ENCODE peak calls at places on chromosome 18, in nine cellular contexts. J, X, L, Q, W, B, U, Z and N are unnamed samples. For H3K9me3, the result is how much of the 10 kb centered on the place peaks cover.

GRCh38 chr18:37156330-37156942 is 327.5 kb downstream of the KIAA1328 start:
- DNase-seq in Q (no peak), L (no peak), B (no peak), X (no peak), J (no peak), Z (no peak), W (no peak), U (no peak), N (no peak)

GRCh38 chr18:3832211-3832610 is 382.2 kb downstream of the TGIF1 start:
- DNase-seq in B (no peak), L (no peak), Q (no peak), X (no peak), Z (no peak), J (no peak), W (no peak), U (no peak), N (no peak)

GRCh38 chr18:36580266-36580665 is 248.5 kb downstream of the TPGS2 start:
- DNase-seq in B (no peak), J (peak), Q (no peak), Z (no peak), X (peak), W (peak), U (no peak), L (no peak), N (no peak)

GRCh38 chr18:10604178-10604577 is 78.4 kb downstream of the NAPG start:
- DNase-seq in U (no peak), B (no peak), L (no peak), W (no peak), X (no peak), Q (no peak), J (no peak), Z (no peak), N (no peak)

GRCh38 chr18:62716679-62717058 is 1.3 kb downstream of the PHLPP1 start:
- DNase-seq in X (peak), Z (peak), B (no peak), U (peak), W (peak), L (peak), Q (peak), J (peak), N (peak)

GRCh38 chr18:29147944-29148343 is 971.0 kb upstream of the CDH2 start:
- DNase-seq in X (no peak), J (peak), Z (no peak), U (no peak), L (no peak), W (no peak), B (no peak), Q (no peak), N (peak)

GRCh38 chr18:66951750-66952149 is 347.9 kb upstream of the CDH19 start:
- DNase-seq in W (no peak), Q (no peak), L (no peak), J (no peak), B (no peak), Z (no peak), U (no peak), X (no peak), N (no peak)

GRCh38 chr18:6960656-6961055 is 156.9 kb downstream of the LAMA1 start:
- DNase-seq in J (peak), L (no peak), W (no peak), Z (no peak), U (no peak), Q (no peak), B (no peak), X (no peak), N (no peak)

GRCh38 chr18:79819951-79820351 is 22.2 kb downstream of the KCNG2 start:
- DNase-seq in Q (no peak), U (no peak), B (peak), Z (no peak), X (no peak), L (peak), W (peak), J (no peak), N (peak)

GRCh38 chr18:49955263-49955662 is 141.9 kb upstream of the ACAA2 start:
- DNase-seq in B (no peak), Q (no peak), Z (no peak), U (no peak), X (no peak), L (no peak), J (no peak), W (no peak), N (no peak)

GRCh38 chr18:49948975-49949374 is 135.6 kb upstream of the ACAA2 start:
- DNase-seq in B (no peak), Q (no peak), L (no peak), J (no peak), W (no peak), X (no peak), Z (no peak), U (no peak), N (no peak)

GRCh38 chr18:49959176-49959575 is 145.8 kb upstream of the ACAA2 start:
- DNase-seq in Q (no peak), Z (no peak), J (no peak), L (no peak), W (no peak), B (peak), X (no peak), U (no peak), N (no peak)

GRCh38 chr18:49949991-49950395 is 136.7 kb upstream of the ACAA2 start:
- DNase-seq in U (no peak), J (no peak), L (no peak), B (no peak), Q (no peak), Z (no peak), X (no peak), W (no peak), N (no peak)

GRCh38 chr18:49953416-49953815 is 140.1 kb upstream of the ACAA2 start:
- DNase-seq in B (no peak), Q (no peak), U (no peak), X (no peak), Z (no peak), L (no peak), J (no peak), W (no peak), N (no peak)
- H3K9me3 ChIP-seq in B (under half), Q (under half), U (under half), X (under half), Z (under half), L (under half), J (under half), W (under half), N (under half)

GRCh38 chr18:26765498-26765897 is 100.0 kb downstream of the AQP4 start:
- DNase-seq in L (no peak), B (no peak), X (no peak), U (no peak), Q (no peak), J (no peak), W (no peak), Z (no peak), N (no peak)

GRCh38 chr18:26768388-26768787 is 97.1 kb downstream of the AQP4 start:
- DNase-seq in Q (no peak), W (no peak), U (no peak), B (no peak), L (no peak), Z (no peak), X (no peak), J (no peak), N (no peak)

GRCh38 chr18:26763745-26764144 is 101.8 kb downstream of the AQP4 start:
- DNase-seq in U (no peak), J (no peak), L (no peak), B (no peak), W (no peak), Z (no peak), X (no peak), Q (no peak), N (no peak)

GRCh38 chr18:26764584-26764983 is 100.9 kb downstream of the AQP4 start:
- DNase-seq in Z (no peak), U (no peak), J (no peak), L (no peak), X (no peak), Q (no peak), W (no peak), B (no peak), N (no peak)

DNA sequence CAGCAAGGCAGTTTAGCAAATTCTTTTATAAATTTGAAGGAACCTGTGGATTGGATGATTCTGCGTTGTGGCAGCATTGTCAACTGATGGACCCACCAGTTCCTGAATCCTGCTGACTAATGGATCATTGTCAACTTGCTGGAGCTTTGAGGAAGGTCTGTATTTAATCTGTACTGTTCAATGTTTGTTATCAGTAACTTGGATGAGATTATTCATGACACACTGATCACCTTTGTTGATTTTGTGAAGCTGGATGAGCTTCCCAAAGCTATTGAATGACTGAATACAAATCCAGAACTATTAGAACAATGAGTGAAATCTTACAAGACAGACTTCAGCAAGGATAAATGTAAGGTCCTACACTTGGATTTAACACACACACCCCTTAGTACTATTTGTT is 101.3 kb downstream of the AQP4 start:
- DNase-seq in J (no peak), B (no peak), W (no peak), X (no peak), U (no peak), Z (no peak), Q (no peak), L (no peak), N (no peak)
- H3K9me3 ChIP-seq in J (under half), B (under half), W (under half), X (under half), U (under half), Z (under half), Q (under half), L (under half), N (under half)

GRCh38 chr18:71729611-71730010 is 814.5 kb downstream of the CBLN2 start:
- DNase-seq in L (no peak), Q (no peak), X (no peak), U (no peak), J (no peak), B (no peak), Z (no peak), W (no peak), N (no peak)

DNA sequence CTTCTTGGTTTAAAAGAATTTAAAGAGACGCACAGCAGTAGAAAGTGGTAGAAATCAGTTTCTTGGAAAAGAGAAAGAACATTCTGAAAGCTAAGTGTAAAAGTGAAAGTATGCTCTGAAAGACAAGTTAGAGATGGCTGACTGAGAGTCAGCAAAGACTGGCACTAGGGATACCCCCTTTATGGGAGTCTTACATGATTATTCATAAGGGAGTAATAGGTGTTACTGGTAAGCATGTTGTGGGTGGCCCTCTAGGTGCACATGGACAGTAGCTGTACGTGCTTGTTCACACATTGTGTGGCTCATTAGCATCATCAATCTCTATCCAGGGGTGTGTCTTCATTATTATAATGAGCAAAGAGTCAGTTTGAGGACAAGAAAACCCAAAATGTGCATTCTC is 816.2 kb downstream of the CBLN2 start:
- DNase-seq in Z (no peak), B (no peak), Q (no peak), U (no peak), X (no peak), J (no peak), W (no peak), L (no peak), N (no peak)
- H3K9me3 ChIP-seq in Z (under half), B (under half), Q (under half), U (under half), X (under half), J (under half), W (under half), L (under half), N (under half)

DNA sequence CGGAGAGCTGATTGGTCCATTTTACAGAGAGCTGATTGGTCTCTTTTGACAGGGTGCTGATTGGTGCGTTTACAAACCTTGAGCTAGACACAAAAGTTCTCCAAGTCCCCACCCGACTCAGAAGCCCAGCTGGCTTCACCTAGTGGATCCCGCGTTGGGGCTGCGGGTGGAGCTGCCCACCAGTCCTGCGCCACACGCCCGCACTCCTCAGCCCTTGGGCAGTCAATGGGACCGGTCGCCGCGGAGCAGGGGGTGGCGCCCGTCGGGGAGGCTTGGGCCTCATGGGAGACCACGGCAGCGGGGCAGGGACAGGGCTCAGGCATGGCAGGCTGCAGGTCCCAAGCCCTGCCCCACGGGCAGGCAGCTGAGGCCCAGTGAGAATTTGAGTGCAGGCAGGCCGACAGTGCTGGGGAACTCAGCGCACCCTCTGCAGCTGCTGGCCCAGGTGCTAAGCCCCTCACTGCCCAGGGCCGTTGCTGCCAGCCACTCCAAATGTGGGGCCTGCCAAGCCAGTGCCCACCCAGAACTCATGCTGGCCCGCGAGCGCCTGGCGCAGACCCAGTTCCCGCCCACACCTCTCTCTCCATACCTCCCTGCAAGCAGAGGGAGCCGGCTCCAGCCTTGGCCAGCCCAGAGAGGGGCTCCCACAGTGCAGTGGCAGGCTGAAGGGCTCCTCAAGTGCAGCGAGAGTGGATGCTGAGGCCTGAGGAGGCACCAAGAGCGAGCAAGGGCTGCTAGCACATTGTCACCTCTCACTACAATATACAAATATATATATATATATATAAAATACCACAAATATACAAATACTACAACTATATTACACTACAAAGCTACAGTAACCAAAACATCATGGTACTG is 100.7 kb downstream of the SPIRE1 start:
- DNase-seq in Q (no peak), L (no peak), W (no peak), U (no peak), Z (no peak), J (no peak), X (no peak), B (no peak), N (no peak)
- H3K9me3 ChIP-seq in Q (under half), L (under half), W (under half), U (under half), Z (under half), J (under half), X (under half), B (under half), N (under half)

GRCh38 chr18:55932675-55933074 is 344.7 kb upstream of the TCF4 start:
- DNase-seq in X (no peak), Q (no peak), U (no peak), Z (no peak), J (no peak), B (no peak), W (no peak), L (no peak), N (no peak)
- H3K9me3 ChIP-seq in X (under half), Q (under half), U (under half), Z (under half), J (under half), B (under half), W (under half), L (under half), N (under half)

GRCh38 chr18:32078845-32079244 is 12.8 kb upstream of the RNF138 start:
- DNase-seq in W (no peak), Z (no peak), U (no peak), Q (no peak), J (no peak), B (no peak), X (no peak), L (no peak), N (no peak)
- H3K9me3 ChIP-seq in W (under half), Z (under half), U (under half), Q (under half), J (under half), B (under half), X (under half), L (under half), N (under half)

DNA sequence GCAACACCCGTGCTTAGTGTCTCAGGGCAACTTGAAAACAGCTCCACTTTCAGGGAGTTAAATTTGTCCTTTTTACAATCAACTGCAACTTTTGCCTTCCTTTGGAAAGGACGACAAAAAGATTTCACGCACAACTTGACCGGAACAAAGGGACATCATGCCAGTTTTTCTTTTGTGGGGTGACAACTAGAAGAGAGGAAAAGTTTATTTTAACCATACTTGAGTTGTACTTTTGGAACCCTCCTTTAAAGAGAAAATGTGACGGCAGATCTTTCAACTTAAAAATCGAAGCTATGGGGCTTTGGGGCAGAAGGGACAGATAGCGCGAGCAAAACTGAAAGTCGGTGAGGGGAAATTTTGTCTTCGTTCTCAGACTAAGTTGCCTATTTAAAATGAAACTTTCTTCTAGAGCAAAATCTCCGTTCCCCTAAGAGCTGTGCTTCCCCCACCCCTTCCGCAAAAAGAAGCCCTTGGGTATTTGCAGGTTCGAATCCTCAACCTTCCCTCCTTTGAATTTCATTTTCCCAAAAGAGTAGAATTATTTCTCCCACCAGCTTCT is 5.5 kb upstream of the ONECUT2 start:
- DNase-seq in U (no peak), L (no peak), J (no peak), X (no peak), B (no peak), Q (no peak), W (no peak), Z (no peak), N (no peak)
- H3K9me3 ChIP-seq in U (under half), L (under half), J (under half), X (under half), B (under half), Q (under half), W (under half), Z (under half), N (under half)

GRCh38 chr18:50083708-50084107 is 111.2 kb downstream of the MYO5B start:
- DNase-seq in Q (no peak), U (no peak), X (no peak), Z (no peak), B (no peak), W (no peak), J (no peak), L (no peak), N (no peak)

GRCh38 chr18:50075772-50076171 is 119.2 kb downstream of the MYO5B start:
- DNase-seq in X (no peak), Q (no peak), W (no peak), J (no peak), Z (no peak), U (no peak), L (no peak), B (no peak), N (no peak)

GRCh38 chr18:50079571-50080295 is 115.2 kb downstream of the MYO5B start:
- DNase-seq in Z (peak), B (no peak), J (no peak), Q (no peak), L (no peak), X (peak), W (peak), U (no peak), N (peak)

GRCh38 chr18:50076245-50076644 is 118.7 kb downstream of the MYO5B start:
- DNase-seq in W (no peak), Q (peak), X (no peak), B (no peak), Z (no peak), J (no peak), U (no peak), L (no peak), N (no peak)

DNA sequence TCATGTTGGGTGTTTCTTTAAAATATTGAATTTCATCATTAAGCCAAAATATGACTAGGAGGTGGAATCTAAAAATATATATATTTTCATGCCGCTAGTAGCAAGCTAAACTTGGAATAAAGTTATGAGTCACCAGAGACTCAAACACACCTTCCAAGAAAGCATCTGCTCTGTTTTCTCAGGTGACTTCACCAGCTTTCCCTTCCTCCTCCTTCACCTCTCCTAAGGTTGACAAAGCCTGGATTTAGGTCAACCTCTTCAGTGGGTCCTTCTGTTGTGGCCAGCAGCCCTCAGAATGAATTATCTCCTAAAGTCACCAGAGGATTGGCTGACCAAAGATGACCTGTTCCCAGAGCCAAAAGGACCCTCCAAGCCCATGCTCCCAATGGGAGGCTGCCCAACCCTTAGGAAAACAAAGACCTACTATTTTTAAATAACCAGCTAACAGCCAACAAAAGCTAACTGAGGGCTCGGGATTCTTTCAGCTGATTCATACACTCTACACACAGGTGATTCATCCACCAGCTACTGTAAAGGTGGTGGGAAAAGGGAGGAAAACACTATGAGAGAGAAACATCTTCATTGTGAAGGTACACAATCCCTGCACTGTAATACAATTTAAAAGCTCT is 113.9 kb downstream of the MYO5B start:
- DNase-seq in Z (no peak), W (no peak), B (no peak), X (no peak), Q (no peak), L (no peak), J (peak), U (no peak), N (no peak)
- H3K9me3 ChIP-seq in Z (under half), W (under half), B (under half), X (under half), Q (under half), L (under half), J (under half), U (under half), N (under half)

GRCh38 chr18:13696961-13697360 is 29.4 kb downstream of the FAM210A start:
- DNase-seq in W (no peak), J (no peak), U (no peak), X (no peak), B (no peak), L (no peak), Z (no peak), Q (no peak), N (no peak)
- H3K9me3 ChIP-seq in W (under half), J (under half), U (under half), X (under half), B (under half), L (half or more), Z (under half), Q (under half), N (under half)

DNA sequence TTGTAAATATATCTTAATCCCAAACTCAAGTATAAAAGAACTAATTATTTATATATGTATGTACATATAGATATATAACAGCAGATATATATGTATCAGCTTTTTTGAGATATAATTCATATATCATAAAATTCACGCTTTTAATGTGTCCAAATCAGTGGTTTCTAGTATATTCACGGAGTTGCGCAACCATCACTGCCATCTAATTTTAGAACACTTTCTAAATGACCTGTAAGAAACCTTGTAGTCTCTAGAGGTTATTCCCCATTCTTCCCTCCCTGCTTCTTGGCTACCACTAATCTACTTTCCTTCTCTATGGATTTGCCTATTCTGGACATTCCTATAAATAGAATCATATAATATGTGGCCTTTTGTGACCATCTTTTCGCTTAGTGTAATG is 163.5 kb upstream of the TCF4 start:
- DNase-seq in J (no peak), L (no peak), X (no peak), Q (no peak), Z (no peak), W (no peak), B (no peak), U (no peak), N (no peak)
- H3K9me3 ChIP-seq in J (under half), L (under half), X (under half), Q (under half), Z (under half), W (under half), B (under half), U (under half), N (under half)